ENCODE peak calls at places on chromosomes 7 and 10, in four cellular contexts. One of them, this sample, is unnamed. For H3K9me3 and H3K4me1, the result is how much of the 10 kb centered on the place peaks cover.

GRCh38 chr10:77925795-77926565 is 575 bp downstream of the DLG5 start:
- DNase-seq in heart left ventricle: peak
- DNase-seq in colonic mucosa: peak
- DNase-seq in A549: no peak
- DNase-seq in this sample: peak

GRCh38 chr10:17199351-17199804 is 2.1 kb downstream of the TRDMT1 start:
- DNase-seq in heart left ventricle: no peak
- DNase-seq in colonic mucosa: no peak
- DNase-seq in A549: no peak
- DNase-seq in this sample: no peak

GRCh38 chr10:87750001-87750651 is 67.9 kb downstream of the ATAD1 start:
- DNase-seq in heart left ventricle: no peak
- DNase-seq in colonic mucosa: no peak
- DNase-seq in A549: no peak
- DNase-seq in this sample: no peak

GRCh38 chr10:13816195-13816926 is 229.6 kb downstream of the PRPF18 start:
- DNase-seq in heart left ventricle: peak
- DNase-seq in colonic mucosa: peak
- DNase-seq in A549: no peak
- DNase-seq in this sample: peak

GRCh38 chr10:122147731-122148130 is 123.4 kb upstream of the BTBD16 start:
- DNase-seq in heart left ventricle: no peak
- DNase-seq in colonic mucosa: no peak
- DNase-seq in A549: no peak
- DNase-seq in this sample: no peak

GRCh38 chr10:78357027-78357672 is 323.5 kb downstream of the RPS24 start:
- DNase-seq in heart left ventricle: no peak
- DNase-seq in colonic mucosa: no peak
- DNase-seq in A549: no peak
- DNase-seq in this sample: no peak

GRCh38 chr10:49837685-49838084 is 75.6 kb upstream of the OGDHL start:
- DNase-seq in heart left ventricle: no peak
- DNase-seq in colonic mucosa: no peak
- DNase-seq in A549: no peak
- DNase-seq in this sample: no peak

GRCh38 chr7:51226916-51227535 is 89.6 kb downstream of the COBL start:
- DNase-seq in heart left ventricle: no peak
- DNase-seq in colonic mucosa: no peak
- DNase-seq in A549: no peak
- DNase-seq in this sample: no peak

GRCh38 chr7:105268511-105269392 is 120.0 kb downstream of the SRPK2 start:
- DNase-seq in heart left ventricle: peak
- DNase-seq in colonic mucosa: peak
- DNase-seq in A549: peak
- DNase-seq in this sample: no peak

GRCh38 chr7:45092100-45092930 is 3.5 kb upstream of the NACAD start:
- DNase-seq in heart left ventricle: no peak
- DNase-seq in colonic mucosa: no peak
- DNase-seq in A549: peak
- DNase-seq in this sample: no peak

GRCh38 chr10:80204193-80204714 is 1.1 kb downstream of the ANXA11 start:
- DNase-seq in heart left ventricle: no peak
- DNase-seq in colonic mucosa: peak
- DNase-seq in A549: no peak
- DNase-seq in this sample: peak

GRCh38 chr10:125156739-125157472 is 3.5 kb downstream of the CTBP2 start:
- DNase-seq in heart left ventricle: no peak
- DNase-seq in colonic mucosa: peak
- DNase-seq in A549: no peak
- DNase-seq in this sample: no peak

GRCh38 chr10:102670871-102671434 is 26.7 kb downstream of the TRIM8 start:
- DNase-seq in heart left ventricle: no peak
- DNase-seq in colonic mucosa: no peak
- DNase-seq in A549: no peak
- DNase-seq in this sample: peak

GRCh38 chr7:123709525-123709924 is 39.3 kb downstream of the WASL start:
- DNase-seq in heart left ventricle: no peak
- DNase-seq in colonic mucosa: no peak
- DNase-seq in A549: no peak
- DNase-seq in this sample: no peak

GRCh38 chr7:11185179-11185578 is 211.5 kb downstream of the PHF14 start:
- DNase-seq in heart left ventricle: no peak
- DNase-seq in colonic mucosa: no peak
- DNase-seq in A549: no peak
- DNase-seq in this sample: no peak

GRCh38 chr10:77201135-77202111 is 436.2 kb downstream of the KCNMA1 start:
- DNase-seq in heart left ventricle: no peak
- DNase-seq in colonic mucosa: no peak
- DNase-seq in A549: no peak
- DNase-seq in this sample: no peak

GRCh38 chr10:93894516-93895378 is 969 bp downstream of the SLC35G1 start:
- DNase-seq in heart left ventricle: no peak
- DNase-seq in colonic mucosa: no peak
- DNase-seq in A549: no peak
- DNase-seq in this sample: no peak

GRCh38 chr7:78716876-78717275 is 736.6 kb downstream of the MAGI2 start:
- DNase-seq in heart left ventricle: no peak
- DNase-seq in colonic mucosa: no peak
- DNase-seq in A549: no peak
- DNase-seq in this sample: peak

GRCh38 chr10:15725603-15726002 is 5.9 kb upstream of the ITGA8 start:
- DNase-seq in heart left ventricle: no peak
- DNase-seq in colonic mucosa: peak
- DNase-seq in A549: peak
- DNase-seq in this sample: no peak

GRCh38 chr7:134627109-134627774 is 19.4 kb upstream of the BPGM start:
- DNase-seq in heart left ventricle: no peak
- DNase-seq in colonic mucosa: no peak
- DNase-seq in A549: no peak
- DNase-seq in this sample: no peak

GRCh38 chr10:33257439-33257838 is 77.0 kb downstream of the NRP1 start:
- DNase-seq in heart left ventricle: no peak
- DNase-seq in colonic mucosa: no peak
- DNase-seq in A549: no peak
- DNase-seq in this sample: no peak

GRCh38 chr7:116886550-116887156 is 24.3 kb downstream of the CAPZA2 start:
- DNase-seq in heart left ventricle: no peak
- DNase-seq in colonic mucosa: no peak
- DNase-seq in A549: no peak
- DNase-seq in this sample: no peak

GRCh38 chr7:29345590-29345989 is 151.0 kb downstream of the CHN2 start:
- DNase-seq in heart left ventricle: peak
- DNase-seq in colonic mucosa: peak
- DNase-seq in A549: no peak
- DNase-seq in this sample: no peak

GRCh38 chr7:2707481-2707880 is 19.5 kb downstream of the AMZ1 start:
- DNase-seq in heart left ventricle: no peak
- DNase-seq in colonic mucosa: no peak
- DNase-seq in A549: no peak
- DNase-seq in this sample: no peak

GRCh38 chr10:114767589-114768393 is 53.8 kb upstream of the FHIP2A start:
- DNase-seq in heart left ventricle: peak
- DNase-seq in colonic mucosa: peak
- DNase-seq in A549: peak
- DNase-seq in this sample: peak

GRCh38 chr10:115572740-115573455 is 479.7 kb downstream of the ATRNL1 start:
- DNase-seq in heart left ventricle: no peak
- DNase-seq in colonic mucosa: no peak
- DNase-seq in A549: peak
- DNase-seq in this sample: peak

GRCh38 chr10:12533151-12533550 is 183.8 kb downstream of the CAMK1D start:
- DNase-seq in heart left ventricle: no peak
- DNase-seq in colonic mucosa: no peak
- DNase-seq in A549: no peak
- DNase-seq in this sample: no peak

GRCh38 chr10:131213651-131214505 is 97.6 kb downstream of the TCERG1L start:
- DNase-seq in heart left ventricle: no peak
- DNase-seq in colonic mucosa: no peak
- DNase-seq in A549: no peak
- DNase-seq in this sample: peak

GRCh38 chr10:11927746-11928145 is 104.6 kb downstream of the PROSER2 start:
- DNase-seq in heart left ventricle: no peak
- DNase-seq in colonic mucosa: no peak
- DNase-seq in A549: no peak
- DNase-seq in this sample: no peak

GRCh38 chr7:13834328-13834761 is 155.1 kb downstream of the ETV1 start:
- DNase-seq in heart left ventricle: no peak
- DNase-seq in colonic mucosa: no peak
- DNase-seq in A549: no peak
- DNase-seq in this sample: no peak

GRCh38 chr10:52314007-52314821 is at the start of gene DKK1:
- DNase-seq in heart left ventricle: peak
- DNase-seq in colonic mucosa: peak
- DNase-seq in A549: peak
- DNase-seq in this sample: peak

GRCh38 chr10:84521468-84521867 is 193.1 kb downstream of the CCSER2 start:
- DNase-seq in heart left ventricle: no peak
- DNase-seq in colonic mucosa: no peak
- DNase-seq in A549: no peak
- DNase-seq in this sample: no peak

DNA sequence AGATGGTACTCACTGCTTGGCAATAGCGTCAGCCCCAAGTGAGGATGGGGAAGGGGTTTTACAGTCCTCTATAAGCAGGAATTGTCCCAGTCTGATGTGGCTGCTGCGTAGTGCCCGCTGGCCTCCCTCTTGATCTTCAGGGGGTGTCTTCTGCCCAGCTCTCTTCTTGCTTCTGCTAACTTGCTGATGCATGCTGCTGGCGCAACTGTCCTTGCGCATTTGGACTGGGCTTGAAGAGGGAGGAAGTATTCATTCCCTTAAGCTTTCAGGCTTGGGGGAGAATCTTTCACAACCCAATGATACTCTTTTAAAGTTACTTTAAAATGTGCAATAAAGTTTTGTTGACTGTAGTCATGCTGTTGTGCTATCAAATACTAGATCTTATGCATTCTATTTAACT is 10.3 kb downstream of the GALNT11 start:
- DNase-seq in heart left ventricle: no peak
- DNase-seq in colonic mucosa: no peak
- DNase-seq in A549: no peak
- DNase-seq in this sample: no peak
- H3K9me3 ChIP-seq in heart left ventricle: under half
- H3K9me3 ChIP-seq in colonic mucosa: under half
- H3K9me3 ChIP-seq in A549: under half
- H3K9me3 ChIP-seq in this sample: under half

GRCh38 chr7:74023786-74024185 is 4.2 kb upstream of the ELN start:
- DNase-seq in heart left ventricle: no peak
- DNase-seq in colonic mucosa: no peak
- DNase-seq in A549: no peak
- DNase-seq in this sample: no peak
- H3K4me1 ChIP-seq in heart left ventricle: under half
- H3K4me1 ChIP-seq in colonic mucosa: under half
- H3K4me1 ChIP-seq in A549: under half
- H3K4me1 ChIP-seq in this sample: under half

GRCh38 chr7:7971308-7972040 is 2.9 kb downstream of the GLCCI1 start:
- DNase-seq in heart left ventricle: no peak
- DNase-seq in colonic mucosa: no peak
- DNase-seq in A549: no peak
- DNase-seq in this sample: no peak
- H3K4me3 ChIP-seq in heart left ventricle: no peak
- H3K4me3 ChIP-seq in colonic mucosa: no peak
- H3K4me3 ChIP-seq in A549: no peak
- H3K4me3 ChIP-seq in this sample: peak

GRCh38 chr7:151019130-151019447 is 5.2 kb downstream of the ATG9B start:
- DNase-seq in heart left ventricle: no peak
- DNase-seq in colonic mucosa: no peak
- DNase-seq in A549: no peak
- DNase-seq in this sample: no peak

GRCh38 chr7:151016942-151017341 is 7.4 kb downstream of the ATG9B start:
- DNase-seq in heart left ventricle: no peak
- DNase-seq in colonic mucosa: no peak
- DNase-seq in A549: no peak
- DNase-seq in this sample: no peak

GRCh38 chr7:151017953-151018420 is 6.3 kb downstream of the ATG9B start:
- DNase-seq in heart left ventricle: peak
- DNase-seq in colonic mucosa: peak
- DNase-seq in A549: peak
- DNase-seq in this sample: peak

GRCh38 chr7:151017370-151017952 is 6.8 kb downstream of the ATG9B start:
- DNase-seq in heart left ventricle: no peak
- DNase-seq in colonic mucosa: no peak
- DNase-seq in A549: no peak
- DNase-seq in this sample: no peak

DNA sequence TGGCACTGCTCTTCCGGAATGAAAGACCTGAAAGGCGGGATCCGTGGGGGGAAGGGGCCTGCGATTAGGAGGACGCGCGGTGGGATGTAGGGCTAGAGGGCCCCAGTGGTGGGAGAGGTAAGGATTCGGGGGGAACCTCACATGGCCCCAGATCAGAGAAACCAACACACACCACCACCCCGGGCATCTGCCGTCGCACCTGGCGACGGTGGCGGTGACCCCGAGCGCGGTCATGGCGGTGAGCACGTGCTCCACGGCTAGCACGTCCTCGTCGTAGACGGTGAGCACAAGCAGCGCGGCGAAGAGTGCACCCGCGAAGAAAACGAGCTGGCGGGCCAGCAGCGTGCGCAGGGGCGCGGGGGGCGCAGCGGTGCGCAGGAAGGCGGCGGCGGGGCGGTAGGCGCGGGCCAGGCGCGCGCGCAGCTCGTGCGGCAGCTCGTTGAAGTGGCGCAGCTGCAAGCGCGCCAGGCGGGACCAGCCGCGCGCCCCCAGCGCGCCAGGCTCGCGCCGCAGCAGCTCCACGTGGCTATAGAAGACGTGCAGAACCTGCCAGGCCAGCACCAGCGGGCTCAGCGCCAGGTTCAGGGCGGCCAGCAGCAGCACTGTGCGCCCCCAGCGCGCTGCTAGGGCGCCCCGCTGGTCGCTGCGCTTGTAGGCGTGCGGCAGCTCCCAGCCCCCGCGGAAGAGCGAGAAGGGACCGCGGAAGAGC is 5.7 kb downstream of the ATG9B start:
- DNase-seq in heart left ventricle: no peak
- DNase-seq in colonic mucosa: no peak
- DNase-seq in A549: no peak
- DNase-seq in this sample: peak
- H3K9me3 ChIP-seq in heart left ventricle: under half
- H3K9me3 ChIP-seq in colonic mucosa: under half
- H3K9me3 ChIP-seq in A549: under half
- H3K9me3 ChIP-seq in this sample: under half